ENCODE peak calls at places on chromosomes 11 and 22, in ten cellular contexts. H is activated naive CD4-positive, alpha-beta T cell; R is EL; N is NCI-H1105; V is NCI-H526; Y is anterior cingulate cortex; I is activated T-helper 1 cell treated with anti-CD3 and anti-CD28 coated beads, Interleukin-12 subunit alpha, Interleukin-12 subunit beta, Interleukin-2, Interleukin-4 antibody, amounts not matched to agents 30 ng/mL and 10 ng/mL and 1 ng/mL, durations not matched to agents 14 hours and 24 hours and 36 hours; B is CD4-positive, alpha-beta memory T cell; K is NCI-H510A; S is EH. W is an unnamed sample.

GRCh38 chr22:50544746-50545253 is 899 bp upstream of the KLHDC7B start:
- DNase-seq in I (no peak), V (no peak), R (no peak), N (no peak), S (no peak), Y (no peak), H (no peak), B (no peak), K (no peak), W (no peak)

GRCh38 chr11:8229299-8230177 is 34.1 kb downstream of the LMO1 start:
- DNase-seq in I (no peak), N (peak; percentile 95), Y (no peak), B (no peak), V (no peak), H (no peak), R (peak; percentile 53), K (no peak), S (peak; percentile 43), W (no peak)

GRCh38 chr11:69465236-69466000 is 16.0 kb upstream of the LINC01488 start:
- DNase-seq in Y (no peak), K (no peak), I (no peak), S (no peak), V (no peak), N (no peak), H (no peak), B (no peak), R (no peak), W (no peak)

GRCh38 chr11:46916251-46916650 is 2.1 kb downstream of the LRP4 start:
- DNase-seq in N (no peak), K (no peak), H (no peak), Y (no peak), R (no peak), V (no peak), B (no peak), I (no peak), S (peak; percentile 63), W (no peak)

GRCh38 chr11:86551286-86551685 is 121.1 kb downstream of the ME3 start:
- DNase-seq in R (peak; percentile 96), N (no peak), B (no peak), Y (no peak), K (no peak), H (no peak), S (peak; percentile 96), I (no peak), V (no peak), W (no peak)

GRCh38 chr11:38547464-38547863 is 1949.4 kb upstream of the RAG2 start:
- DNase-seq in K (no peak), H (no peak), V (no peak), B (no peak), N (no peak), R (peak; percentile 58), I (no peak), Y (no peak), S (peak; percentile 45), W (no peak)

GRCh38 chr22:36385491-36386350 is 2.0 kb downstream of the MYH9 start:
- DNase-seq in N (peak; percentile 84), S (peak; percentile 70), V (peak; percentile 48), B (no peak), K (peak; percentile 40), H (no peak), R (peak; percentile 82), I (peak; percentile 29), Y (no peak), W (no peak)

GRCh38 chr11:6612816-6613136 is 760 bp upstream of the TAF10 start:
- DNase-seq in S (no peak), N (peak; percentile 58), R (no peak), V (no peak), I (no peak), K (peak; percentile 35), Y (no peak), B (no peak), H (no peak), W (no peak)

GRCh38 chr22:47107431-47107830 is 345.0 kb downstream of the TBC1D22A start:
- DNase-seq in N (no peak), S (peak; percentile 85), H (no peak), Y (no peak), I (no peak), K (no peak), B (no peak), V (no peak), R (peak; percentile 78), W (no peak)

GRCh38 chr22:39318507-39319283 is 728 bp downstream of the RPL3 start:
- DNase-seq in H (no peak), B (no peak), Y (no peak), N (no peak), V (peak; percentile 48), I (peak; percentile 34), K (no peak), S (no peak), R (no peak), W (no peak)

GRCh38 chr11:97856666-97857065 is 1164.1 kb upstream of the CNTN5 start:
- DNase-seq in S (no peak), N (peak; percentile 87), K (no peak), B (no peak), I (no peak), Y (no peak), R (no peak), V (no peak), H (no peak), W (no peak)

GRCh38 chr11:118916842-118917388 is 8.8 kb downstream of the BCL9L start:
- DNase-seq in H (no peak), V (peak; percentile 85), R (peak; percentile 90), K (no peak), Y (no peak), S (peak; percentile 98), I (no peak), B (no peak), N (no peak), W (no peak)

GRCh38 chr11:17098632-17099031 is 21.2 kb upstream of the RPS13 start:
- DNase-seq in K (no peak), I (no peak), Y (no peak), B (no peak), R (no peak), H (no peak), V (no peak), S (no peak), N (no peak), W (no peak)

GRCh38 chr22:36409911-36410756 is 22.4 kb upstream of the MYH9 start:
- DNase-seq in Y (peak; percentile 23), H (no peak), I (peak; percentile 52), R (no peak), B (peak; percentile 58), S (peak; percentile 30), V (peak; percentile 98), K (peak; percentile 98), N (peak; percentile 99), W (no peak)

GRCh38 chr11:130611791-130612251 is 163.4 kb downstream of the ADAMTS15 start:
- DNase-seq in H (no peak), K (no peak), S (peak; percentile 99), N (no peak), R (peak; percentile 94), V (no peak), B (no peak), Y (no peak), I (no peak), W (no peak)

W was measured in brain pericyte.